ENCODE peak calls at places on chromosomes 12 and 14, in five cellular contexts. V is fibroblast of mammary gland, N is activated B cell treated with CpG ODN at 0.5 μM for 24 hours, R is LoVo, Y is progenitor cell of endocrine pancreas. W is an unnamed sample.

GRCh38 chr12:76030378-76031080 is 1.0 kb downstream of the PHLDA1 start:
- DNase-seq in V (peak), N (peak), R (no peak), Y (peak), W (peak)

GRCh38 chr12:54331-54730 is 12.2 kb upstream of the IQSEC3 start:
- DNase-seq in V (no peak), N (no peak), R (no peak), Y (no peak), W (no peak)

GRCh38 chr14:101810897-101811620 is 49.5 kb downstream of the PPP2R5C start:
- DNase-seq in V (peak), N (no peak), R (peak), Y (no peak), W (peak)

GRCh38 chr12:88334271-88334670 is 192.2 kb downstream of the TMTC3 start:
- DNase-seq in V (peak), N (no peak), R (peak), Y (no peak), W (peak)

GRCh38 chr12:126747530-126748149 is 1519.3 kb upstream of the TMEM132C start:
- DNase-seq in V (peak), N (peak), R (peak), Y (peak), W (peak)

GRCh38 chr14:99720941-99721791 is 37.1 kb downstream of the CYP46A1 start:
- DNase-seq in V (no peak), N (no peak), R (no peak), Y (no peak), W (no peak)

GRCh38 chr12:118175823-118176447 is 40.0 kb downstream of the PEBP1 start:
- DNase-seq in V (no peak), N (no peak), R (no peak), Y (no peak), W (no peak)

GRCh38 chr12:105285378-105285777 is 45.1 kb upstream of the C12orf75 start:
- DNase-seq in V (no peak), N (no peak), R (no peak), Y (no peak), W (no peak)

GRCh38 chr12:65125247-65125646 is 4.1 kb upstream of the WIF1 start:
- DNase-seq in V (no peak), N (no peak), R (no peak), Y (no peak), W (no peak)

GRCh38 chr12:54017845-54018607 is 9.2 kb downstream of the HOXC8 start:
- DNase-seq in V (peak), N (peak), R (peak), Y (no peak), W (peak)

GRCh38 chr12:65826513-65827171 is 2.4 kb downstream of the HMGA2 start:
- DNase-seq in V (peak), N (no peak), R (peak), Y (no peak), W (peak)

GRCh38 chr12:131829351-131829794 is 1.2 kb downstream of the MMP17 start:
- DNase-seq in V (no peak), N (no peak), R (no peak), Y (no peak), W (peak)

GRCh38 chr12:57620245-57620935 is 9.2 kb downstream of the ARHGEF25 start:
- DNase-seq in V (no peak), N (no peak), R (no peak), Y (no peak), W (no peak)

GRCh38 chr14:100530270-100531072 is 56.7 kb downstream of the BEGAIN start:
- DNase-seq in V (no peak), N (peak), R (no peak), Y (no peak), W (no peak)

GRCh38 chr14:96100171-96101064 is 61.3 kb downstream of the C14orf132 start:
- DNase-seq in V (peak), N (no peak), R (peak), Y (peak), W (peak)

GRCh38 chr14:51302319-51303030 is 62.4 kb downstream of the TMX1 start:
- DNase-seq in V (peak), N (no peak), R (no peak), Y (no peak), W (peak)

GRCh38 chr12:57817261-57817989 is 1.1 kb downstream of the AVIL start:
- DNase-seq in V (no peak), N (no peak), R (no peak), Y (no peak), W (no peak)

GRCh38 chr12:127363392-127363791 is 903.6 kb upstream of the TMEM132C start:
- DNase-seq in V (peak), N (no peak), R (no peak), Y (no peak), W (peak)

GRCh38 chr12:89827592-89827991 is 119.0 kb upstream of the ATP2B1 start:
- DNase-seq in V (no peak), N (no peak), R (no peak), Y (no peak), W (no peak)

GRCh38 chr12:54201001-54201794 is 12.4 kb upstream of the SMUG1 start:
- DNase-seq in V (peak), N (peak), R (peak), Y (peak), W (peak)

GRCh38 chr12:106139422-106140141 is 828 bp upstream of the NUAK1 start:
- DNase-seq in V (peak), N (peak), R (peak), Y (peak), W (peak)

GRCh38 chr12:115943630-115944391 is 333.7 kb downstream of the MED13L start:
- DNase-seq in V (peak), N (no peak), R (no peak), Y (no peak), W (no peak)

GRCh38 chr12:68675098-68675842 is 11.5 kb upstream of the NUP107 start:
- DNase-seq in V (no peak), N (no peak), R (no peak), Y (no peak), W (no peak)

GRCh38 chr14:105487986-105488777 is 1.5 kb downstream of the CRIP1 start:
- DNase-seq in V (no peak), N (no peak), R (no peak), Y (no peak), W (no peak)

GRCh38 chr12:24921251-24922038 is 27.5 kb downstream of the BCAT1 start:
- DNase-seq in V (peak), N (no peak), R (peak), Y (no peak), W (no peak)

W was measured in LHCN-M2.